ENCODE peak calls at places on chromosomes 6 and 20, in six cellular contexts. X is tibial nerve, L is adrenal gland, T is foreskin fibroblast, A is kidney epithelial cell, N is AG04450. P is an unnamed sample.

GRCh38 chr20:13552061-13552460 is 86.7 kb downstream of the TASP1 start:
- DNase-seq in T (peak), X (no peak), A (peak), L (no peak), N (no peak), P (no peak)

GRCh38 chr6:12473494-12473893 is 183.3 kb downstream of the EDN1 start:
- DNase-seq in X (no peak), T (no peak), N (no peak), A (no peak), L (no peak), P (no peak)

GRCh38 chr20:44737116-44737515 is 8.5 kb upstream of the KCNK15 start:
- DNase-seq in T (no peak), L (no peak), X (no peak), N (no peak), A (no peak), P (no peak)

GRCh38 chr6:119184008-119184665 is 105.7 kb upstream of the FAM184A start:
- DNase-seq in A (no peak), N (no peak), X (no peak), L (no peak), T (no peak), P (no peak)

GRCh38 chr6:17007749-17008148 is 94.1 kb upstream of the STMND1 start:
- DNase-seq in L (no peak), T (no peak), N (no peak), A (no peak), X (no peak), P (no peak)

GRCh38 chr6:36686668-36687513 is 8.4 kb downstream of the CDKN1A start:
- DNase-seq in X (no peak), L (no peak), N (no peak), A (no peak), T (peak), P (no peak)

GRCh38 chr20:63752411-63753101 is 13.0 kb downstream of the SLC2A4RG start:
- DNase-seq in X (no peak), L (no peak), N (no peak), A (no peak), T (no peak), P (no peak)

GRCh38 chr20:47156431-47156841 is 200.1 kb downstream of the ZMYND8 start:
- DNase-seq in L (no peak), X (no peak), N (no peak), T (peak), A (no peak), P (no peak)

GRCh38 chr6:26532699-26533523 is 5.3 kb upstream of the HMGN4 start:
- DNase-seq in A (no peak), N (peak), L (peak), T (peak), X (peak), P (no peak)

GRCh38 chr6:165515963-165516624 is 146.9 kb downstream of the PDE10A start:
- DNase-seq in T (no peak), A (no peak), X (no peak), N (no peak), L (no peak), P (peak)

GRCh38 chr20:62652051-62652893 is 10.0 kb downstream of the SLCO4A1 start:
- DNase-seq in T (peak), X (peak), L (peak), A (peak), N (peak), P (peak)

GRCh38 chr6:1077822-1078221 is 234.1 kb upstream of the FOXQ1 start:
- DNase-seq in X (no peak), N (no peak), T (no peak), A (no peak), L (no peak), P (no peak)

GRCh38 chr6:135537782-135538301 is 40.3 kb upstream of the AHI1 start:
- DNase-seq in L (no peak), A (peak), X (no peak), T (peak), N (no peak), P (peak)

GRCh38 chr20:38423541-38423940 is 11.6 kb downstream of the SNHG17 start:
- DNase-seq in T (no peak), L (no peak), A (no peak), N (no peak), X (no peak), P (no peak)

GRCh38 chr6:96394727-96395126 is 126.9 kb upstream of the UFL1 start:
- DNase-seq in N (no peak), A (no peak), X (no peak), T (no peak), L (peak), P (no peak)

GRCh38 chr6:129709451-129709908 is 497 bp downstream of the ARHGAP18 start:
- DNase-seq in A (no peak), X (no peak), L (no peak), N (peak), T (peak), P (no peak)

GRCh38 chr6:134784336-134784735 is 165.6 kb downstream of the ALDH8A1 start:
- DNase-seq in L (no peak), T (no peak), A (no peak), N (no peak), X (no peak), P (no peak)

GRCh38 chr6:20933057-20933792 is 399.0 kb downstream of the CDKAL1 start:
- DNase-seq in N (no peak), X (no peak), L (no peak), A (no peak), T (no peak), P (no peak)

GRCh38 chr20:45592574-45593189 is 13.6 kb upstream of the WFDC8 start:
- DNase-seq in A (peak), T (peak), X (no peak), L (no peak), N (no peak), P (no peak)

GRCh38 chr20:699811-700338 is 24.3 kb upstream of the SCRT2 start:
- DNase-seq in T (no peak), A (no peak), L (peak), X (no peak), N (no peak), P (no peak)

GRCh38 chr6:14857501-14857900 is 388.4 kb upstream of the JARID2 start:
- DNase-seq in N (no peak), A (no peak), L (no peak), X (no peak), T (no peak), P (no peak)

GRCh38 chr6:27605401-27606342 is 132.8 kb upstream of the ZNF184 start:
- DNase-seq in A (peak), X (no peak), N (no peak), L (peak), T (peak), P (peak)

GRCh38 chr6:109660526-109660925 is 30.5 kb downstream of the AK9 start:
- DNase-seq in A (no peak), X (no peak), T (no peak), N (no peak), L (no peak), P (no peak)

GRCh38 chr6:111122458-111123286 is 35.4 kb downstream of the SLC16A10 start:
- DNase-seq in N (no peak), T (no peak), X (no peak), L (no peak), A (no peak), P (no peak)

GRCh38 chr6:346389-347030 is 45.0 kb upstream of the IRF4 start:
- DNase-seq in X (no peak), A (no peak), L (peak), N (no peak), T (peak), P (no peak)

GRCh38 chr20:49318430-49319203 is 40.8 kb upstream of the ZNFX1 start:
- DNase-seq in T (no peak), N (no peak), A (no peak), X (no peak), L (no peak), P (no peak)

GRCh38 chr20:38685853-38686473 is 38.3 kb upstream of the SLC32A1 start:
- DNase-seq in L (peak), X (no peak), N (peak), A (no peak), T (peak), P (no peak)

GRCh38 chr6:30311101-30311500 is 15.6 kb upstream of the TRIM39 start:
- DNase-seq in A (no peak), T (no peak), X (no peak), L (no peak), N (no peak), P (no peak)

GRCh38 chr6:28710466-28711191 is 184.9 kb downstream of the GPX5 start:
- DNase-seq in L (no peak), A (no peak), T (no peak), X (no peak), N (no peak), P (no peak)

GRCh38 chr20:50415516-50416268 is 94.5 kb upstream of the PTPN1 start:
- DNase-seq in X (peak), N (no peak), T (peak), L (peak), A (no peak), P (no peak)

GRCh38 chr20:36607586-36608387 is 2.2 kb downstream of the RAB5IF start:
- DNase-seq in N (no peak), A (no peak), T (no peak), L (no peak), X (no peak), P (no peak)
- H3K4me3 ChIP-seq in N (peak), A (no peak), T (no peak), L (peak), X (no peak), P (no peak)

GRCh38 chr6:154441995-154442310 is 68.5 kb downstream of the CNKSR3 start:
- DNase-seq in T (no peak), A (no peak), L (no peak), N (no peak), X (no peak), P (no peak)

GRCh38 chr6:154445417-154445816 is 65.1 kb downstream of the CNKSR3 start:
- DNase-seq in L (no peak), T (no peak), X (no peak), N (no peak), A (no peak), P (no peak)

GRCh38 chr6:154438882-154439281 is 71.6 kb downstream of the CNKSR3 start:
- DNase-seq in A (no peak), X (no peak), T (no peak), N (no peak), L (no peak), P (no peak)

GRCh38 chr6:154440022-154440421 is 70.5 kb downstream of the CNKSR3 start:
- DNase-seq in N (no peak), T (no peak), L (no peak), X (no peak), A (no peak), P (no peak)

DNA sequence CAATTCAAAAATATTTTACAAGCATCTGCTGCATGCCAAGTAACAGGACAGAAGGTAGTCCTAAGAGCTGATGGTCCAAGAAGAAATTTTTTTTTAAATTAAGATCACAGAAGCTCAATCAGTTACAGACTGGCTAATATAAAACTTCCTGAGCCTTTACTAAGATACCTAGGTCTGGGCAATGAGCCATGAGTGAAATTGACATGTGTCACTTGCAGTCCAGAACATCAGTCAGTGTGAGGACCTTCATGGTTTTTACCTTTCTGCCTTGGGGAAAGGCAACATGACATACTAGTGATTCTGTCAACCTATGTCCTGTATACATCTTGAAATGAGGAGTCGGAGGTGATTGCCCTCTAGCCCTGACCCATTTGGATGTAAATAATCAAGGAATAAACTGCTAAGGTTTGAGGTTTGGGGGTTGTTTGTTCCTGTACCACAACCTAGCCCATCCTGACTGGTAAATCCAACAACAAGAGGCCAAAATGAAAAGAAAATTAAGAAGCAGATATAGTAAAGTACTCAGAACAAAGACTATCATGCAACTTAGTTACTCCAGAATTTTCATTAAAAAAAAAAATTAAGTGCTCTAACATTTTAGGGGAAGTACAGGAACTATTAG is 70.0 kb downstream of the CNKSR3 start:
- DNase-seq in T (no peak), X (no peak), N (no peak), A (no peak), L (no peak), P (no peak)
- TF ChIP-seq CTCF in T (no peak), X (no peak), N (no peak), A (no peak), L (no peak), P (no peak)

GRCh38 chr6:150753404-150754184 is 111.9 kb upstream of the MTHFD1L start:
- DNase-seq in A (no peak), T (no peak), L (no peak), X (no peak), N (no peak), P (no peak)
- H3K4me3 ChIP-seq in A (no peak), T (no peak), L (no peak), X (peak), N (no peak), P (no peak)

DNA sequence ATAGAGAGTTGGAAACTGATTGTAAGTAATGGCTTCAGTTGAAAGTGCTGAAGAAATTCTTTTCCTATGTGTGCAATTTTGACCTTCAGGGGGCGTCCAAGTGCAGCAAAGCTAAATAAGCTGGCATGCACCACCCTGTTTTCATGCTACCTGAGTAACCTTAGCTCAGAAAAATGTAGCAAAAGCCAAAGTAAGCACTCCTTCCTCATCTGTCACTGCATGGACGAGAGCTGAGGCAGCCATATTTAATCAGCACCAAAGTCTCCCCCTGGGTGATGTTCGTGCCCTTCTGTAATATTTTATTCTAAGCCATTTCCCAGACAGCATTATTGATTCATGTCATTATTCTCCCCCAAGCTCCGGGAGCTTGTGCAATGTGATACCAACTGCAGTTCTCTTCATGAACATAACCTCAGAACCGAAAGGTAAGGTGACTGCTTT is 123.1 kb downstream of the RPS12 start:
- DNase-seq in N (no peak), X (no peak), T (peak), A (peak), L (peak), P (no peak)
- TF ChIP-seq CTCF in N (peak), X (no peak), T (peak), A (peak), L (peak), P (peak)

GRCh38 chr6:138526822-138527235 is 27.5 kb upstream of the NHSL1 start:
- DNase-seq in A (no peak), X (no peak), L (no peak), T (peak), N (no peak), P (no peak)
- H3K4me3 ChIP-seq in A (no peak), X (no peak), L (no peak), T (peak), N (no peak), P (peak)